ENCODE peak calls at places on chromosomes 4 and X, in seven cellular contexts. K, Z, T, X, V, I and H are unnamed samples.

GRCh38 chr4:25702848-25703247 is 47.2 kb downstream of the SLC34A2 start:
- DNase-seq in T (no peak), X (no peak), V (no peak), Z (no peak), I (no peak), K (no peak), H (no peak)

GRCh38 chr4:41221850-41222249 is 7.5 kb upstream of the APBB2 start:
- DNase-seq in V (no peak), Z (no peak), I (no peak), T (no peak), X (no peak), K (no peak), H (no peak)

GRCh38 chr4:64341711-64342110 is 67.5 kb downstream of the TECRL start:
- DNase-seq in V (no peak), T (no peak), I (no peak), Z (no peak), X (no peak), K (peak), H (no peak)

GRCh38 chr4:26434030-26434639 is 56.1 kb downstream of the CCKAR start:
- DNase-seq in X (no peak), V (no peak), Z (no peak), I (no peak), K (no peak), T (no peak), H (no peak)

GRCh38 chr4:98151145-98151929 is 8.1 kb upstream of the STPG2 start:
- DNase-seq in T (no peak), I (no peak), V (no peak), X (no peak), Z (no peak), K (no peak), H (no peak)

GRCh38 chr4:62126064-62126732 is 926.1 kb downstream of the ADGRL3 start:
- DNase-seq in I (no peak), V (no peak), Z (no peak), K (no peak), X (no peak), T (no peak), H (no peak)

GRCh38 chr4:6991771-6992557 is 51.2 kb upstream of the TADA2B start:
- DNase-seq in I (no peak), T (no peak), X (peak), K (no peak), Z (no peak), V (no peak), H (no peak)

GRCh38 chrX:74421181-74422028 is at the start of gene SLC16A2:
- DNase-seq in I (peak), V (peak), T (peak), Z (peak), K (peak), X (peak), H (no peak)

GRCh38 chr4:184427687-184428086 is 46.7 kb downstream of the IRF2 start:
- DNase-seq in X (no peak), I (no peak), Z (no peak), T (no peak), V (no peak), K (no peak), H (no peak)

GRCh38 chrX:136879001-136879667 is 1.4 kb downstream of the RBMX start:
- DNase-seq in I (no peak), T (no peak), K (no peak), X (no peak), Z (no peak), V (no peak), H (no peak)